ENCODE peak calls at places on chromosome 19, in four cellular contexts. C, Q, F and J are unnamed samples. For H3K9me3, the result is how much of the 10 kb centered on the place peaks cover.

GRCh38 chr19:43638214-43638990 is 1.2 kb downstream of the CADM4 start:
- DNase-seq in F (no peak), Q (no peak), C (no peak), J (no peak)

GRCh38 chr19:2711175-2711936 is 8.9 kb upstream of the GNG7 start:
- DNase-seq in Q (peak), C (no peak), F (no peak), J (no peak)

GRCh38 chr19:39870171-39870971 is 24.2 kb upstream of the FBL start:
- DNase-seq in Q (no peak), C (no peak), F (no peak), J (no peak)

GRCh38 chr19:1904385-1905070 is 671 bp upstream of the ADAT3 start:
- DNase-seq in F (peak), C (peak), Q (peak), J (no peak)

GRCh38 chr19:516884-517424 is 9.7 kb downstream of the TPGS1 start:
- DNase-seq in C (no peak), Q (no peak), F (no peak), J (no peak)

GRCh38 chr19:46574533-46574932 is 26.6 kb upstream of the CALM3 start:
- DNase-seq in Q (peak), C (no peak), F (no peak), J (peak)

GRCh38 chr19:51440846-51441409 is 17.3 kb downstream of the SIGLEC8 start:
- DNase-seq in Q (peak), C (no peak), F (no peak), J (no peak)

GRCh38 chr19:6030214-6030507 is 52.2 kb upstream of the RANBP3 start:
- DNase-seq in C (no peak), Q (peak), F (peak), J (no peak)

GRCh38 chr19:35360880-35361420 is 2.7 kb downstream of the FFAR3 start:
- DNase-seq in F (no peak), C (no peak), Q (no peak), J (no peak)

GRCh38 chr19:11767633-11768133 is 883 bp downstream of the ZNF441 start:
- DNase-seq in C (peak), Q (peak), F (peak), J (peak)

GRCh38 chr19:40797963-40798222 is 1.1 kb upstream of the EGLN2 start:
- DNase-seq in F (no peak), C (no peak), Q (no peak), J (no peak)

GRCh38 chr19:56477429-56478338 is 539 bp upstream of the ZNF667 start:
- DNase-seq in F (peak), Q (peak), C (peak), J (no peak)

GRCh38 chr19:4988770-4989251 is 19.9 kb downstream of the KDM4B start:
- DNase-seq in Q (peak), C (peak), F (no peak), J (no peak)

GRCh38 chr19:23404676-23405075 is 9.4 kb upstream of the ZNF91 start:
- DNase-seq in Q (no peak), C (no peak), F (no peak), J (no peak)

GRCh38 chr19:32407004-32407992 is 1.7 kb downstream of the DPY19L3 start:
- DNase-seq in Q (peak), C (no peak), F (no peak), J (no peak)

GRCh38 chr19:42344336-42344893 is 19.0 kb downstream of the MEGF8 start:
- DNase-seq in F (no peak), Q (no peak), C (no peak), J (no peak)
- H3K9me3 ChIP-seq in F (under half), Q (under half), C (under half), J (under half)

DNA sequence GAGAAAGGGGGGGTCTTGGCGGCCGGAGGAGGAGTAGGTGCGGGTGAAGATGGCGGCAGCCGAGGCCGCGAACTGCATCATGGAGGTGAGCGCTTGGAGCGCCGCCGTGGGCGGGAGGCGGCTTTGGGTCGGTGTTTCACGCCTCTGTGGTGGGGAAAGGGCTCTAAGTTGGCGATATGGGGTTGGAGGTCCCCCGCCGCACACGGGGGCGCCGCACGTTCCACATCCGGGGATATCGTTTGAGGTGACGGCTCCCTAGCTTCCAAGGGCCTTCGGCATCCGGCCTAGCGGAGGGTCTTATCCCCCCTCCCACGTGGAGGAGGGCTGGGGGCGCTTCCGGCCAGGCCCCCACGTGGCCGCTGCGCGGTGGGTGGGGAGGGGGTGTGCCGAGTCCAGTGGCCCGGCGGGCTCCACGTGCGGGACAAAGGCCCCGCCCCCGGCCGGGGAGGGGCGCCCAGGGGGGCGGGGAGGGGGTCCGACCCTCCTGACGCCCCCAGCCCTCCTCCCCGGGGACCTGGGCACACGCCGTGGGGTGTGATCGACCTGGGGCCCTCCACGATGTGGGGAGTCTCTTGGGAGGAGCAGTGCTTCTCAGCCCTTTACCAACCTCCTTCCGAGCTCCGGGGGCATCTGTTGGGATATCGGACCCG is at the start of gene PRMT1:
- DNase-seq in Q (no peak), C (peak), F (no peak), J (no peak)
- H3K9me3 ChIP-seq in Q (under half), C (under half), F (under half), J (under half)

GRCh38 chr19:36579255-36579654 is 6.2 kb upstream of the ZNF529 start:
- DNase-seq in Q (no peak), F (no peak), C (no peak), J (no peak)
- H3K9me3 ChIP-seq in Q (under half), F (under half), C (under half), J (under half)

GRCh38 chr19:29517946-29518345 is 7.8 kb upstream of the VSTM2B start:
- DNase-seq in Q (no peak), C (no peak), F (no peak), J (no peak)

GRCh38 chr19:29519931-29520330 is 5.9 kb upstream of the VSTM2B start:
- DNase-seq in F (no peak), C (no peak), Q (no peak), J (no peak)

GRCh38 chr19:29517412-29517811 is 8.4 kb upstream of the VSTM2B start:
- DNase-seq in F (no peak), Q (no peak), C (no peak), J (no peak)

GRCh38 chr19:29520390-29520789 is 5.4 kb upstream of the VSTM2B start:
- DNase-seq in C (no peak), F (no peak), Q (no peak), J (no peak)

GRCh38 chr19:29519146-29519545 is 6.6 kb upstream of the VSTM2B start:
- DNase-seq in Q (no peak), F (no peak), C (no peak), J (no peak)
- H3K9me3 ChIP-seq in Q (under half), F (under half), C (under half), J (under half)

GRCh38 chr19:8811315-8812172 is 20.6 kb downstream of the ZNF558 start:
- DNase-seq in Q (no peak), F (peak), C (no peak), J (no peak)
- H3K9me3 ChIP-seq in Q (under half), F (half or more), C (under half), J (half or more)